ENCODE peak calls at places on chromosomes 16 and 17, in nine cellular contexts. One of them, this sample, is unnamed.
A peak's percentile ranks its signal among the peaks of the same experiment; 100 is the strongest.

GRCh38 chr17:164536-165235 is 16.8 kb downstream of the DOC2B start:
- DNase-seq in heart right ventricle: no peak
- DNase-seq in fibroblast of lung: peak; percentile 36
- DNase-seq in adrenal gland: peak; percentile 74
- DNase-seq in heart left ventricle: no peak
- DNase-seq in fibroblast of the aortic adventitia: peak; percentile 33
- DNase-seq in IMR-90: peak; percentile 43
- DNase-seq in breast epithelium: no peak
- DNase-seq in skeletal muscle cell: no peak
- DNase-seq in this sample: peak; percentile 26

GRCh38 chr16:30980959-30981358 is 4.0 kb upstream of the HSD3B7 start:
- DNase-seq in adrenal gland: no peak
- DNase-seq in heart left ventricle: no peak
- DNase-seq in heart right ventricle: no peak
- DNase-seq in fibroblast of lung: no peak
- DNase-seq in IMR-90: no peak
- DNase-seq in skeletal muscle cell: no peak
- DNase-seq in fibroblast of the aortic adventitia: no peak
- DNase-seq in breast epithelium: no peak
- DNase-seq in this sample: no peak

GRCh38 chr16:58843675-58844074 is 109.6 kb upstream of the GOT2 start:
- DNase-seq in skeletal muscle cell: peak; percentile 7
- DNase-seq in fibroblast of the aortic adventitia: peak; percentile 9
- DNase-seq in fibroblast of lung: peak; percentile 33
- DNase-seq in adrenal gland: no peak
- DNase-seq in breast epithelium: no peak
- DNase-seq in IMR-90: peak; percentile 24
- DNase-seq in heart right ventricle: no peak
- DNase-seq in heart left ventricle: no peak
- DNase-seq in this sample: no peak

GRCh38 chr16:27389272-27389961 is 12.6 kb upstream of the IL21R start:
- DNase-seq in heart right ventricle: no peak
- DNase-seq in fibroblast of lung: peak; percentile 16
- DNase-seq in fibroblast of the aortic adventitia: no peak
- DNase-seq in IMR-90: peak; percentile 30
- DNase-seq in heart left ventricle: no peak
- DNase-seq in breast epithelium: no peak
- DNase-seq in skeletal muscle cell: no peak
- DNase-seq in adrenal gland: no peak
- DNase-seq in this sample: no peak

GRCh38 chr17:17043668-17044226 is 1.5 kb downstream of the MPRIP start:
- DNase-seq in heart left ventricle: no peak
- DNase-seq in fibroblast of the aortic adventitia: peak; percentile 28
- DNase-seq in adrenal gland: peak; percentile 27
- DNase-seq in breast epithelium: peak; percentile 47
- DNase-seq in heart right ventricle: no peak
- DNase-seq in fibroblast of lung: no peak
- DNase-seq in skeletal muscle cell: no peak
- DNase-seq in IMR-90: peak; percentile 13
- DNase-seq in this sample: peak; percentile 73

GRCh38 chr17:18070861-18071340 is 16.8 kb upstream of the DRG2 start:
- DNase-seq in heart left ventricle: no peak
- DNase-seq in IMR-90: peak; percentile 61
- DNase-seq in fibroblast of the aortic adventitia: peak; percentile 38
- DNase-seq in breast epithelium: no peak
- DNase-seq in adrenal gland: no peak
- DNase-seq in fibroblast of lung: peak; percentile 64
- DNase-seq in skeletal muscle cell: no peak
- DNase-seq in heart right ventricle: no peak
- DNase-seq in this sample: peak; percentile 43

GRCh38 chr17:2948721-2949468 is 114.5 kb downstream of the OR1D5 start:
- DNase-seq in fibroblast of lung: no peak
- DNase-seq in breast epithelium: peak; percentile 19
- DNase-seq in fibroblast of the aortic adventitia: no peak
- DNase-seq in heart right ventricle: no peak
- DNase-seq in IMR-90: no peak
- DNase-seq in heart left ventricle: no peak
- DNase-seq in adrenal gland: no peak
- DNase-seq in skeletal muscle cell: no peak
- DNase-seq in this sample: no peak

GRCh38 chr17:71741836-71742235 is 379.0 kb upstream of the SOX9 start:
- DNase-seq in fibroblast of lung: peak; percentile 47
- DNase-seq in adrenal gland: no peak
- DNase-seq in heart left ventricle: no peak
- DNase-seq in breast epithelium: no peak
- DNase-seq in skeletal muscle cell: no peak
- DNase-seq in fibroblast of the aortic adventitia: no peak
- DNase-seq in heart right ventricle: no peak
- DNase-seq in IMR-90: no peak
- DNase-seq in this sample: no peak

GRCh38 chr17:80257716-80258213 is 2.9 kb upstream of the RNF213 start:
- DNase-seq in heart right ventricle: no peak
- DNase-seq in adrenal gland: no peak
- DNase-seq in fibroblast of lung: no peak
- DNase-seq in breast epithelium: no peak
- DNase-seq in heart left ventricle: no peak
- DNase-seq in fibroblast of the aortic adventitia: no peak
- DNase-seq in IMR-90: no peak
- DNase-seq in skeletal muscle cell: no peak
- DNase-seq in this sample: no peak

GRCh38 chr16:70772493-70772892 is 28.5 kb downstream of the VAC14 start:
- DNase-seq in adrenal gland: no peak
- DNase-seq in breast epithelium: no peak
- DNase-seq in heart right ventricle: no peak
- DNase-seq in skeletal muscle cell: no peak
- DNase-seq in IMR-90: peak; percentile 44
- DNase-seq in fibroblast of the aortic adventitia: peak; percentile 53
- DNase-seq in fibroblast of lung: peak; percentile 50
- DNase-seq in heart left ventricle: no peak
- DNase-seq in this sample: no peak

GRCh38 chr17:50467855-50468119 is 893 bp downstream of the CHAD start:
- DNase-seq in breast epithelium: no peak
- DNase-seq in heart right ventricle: no peak
- DNase-seq in adrenal gland: no peak
- DNase-seq in IMR-90: no peak
- DNase-seq in fibroblast of lung: no peak
- DNase-seq in fibroblast of the aortic adventitia: no peak
- DNase-seq in skeletal muscle cell: no peak
- DNase-seq in heart left ventricle: no peak
- DNase-seq in this sample: no peak

GRCh38 chr16:16021646-16021987 is 72.2 kb downstream of the ABCC1 start:
- DNase-seq in adrenal gland: no peak
- DNase-seq in heart left ventricle: no peak
- DNase-seq in IMR-90: no peak
- DNase-seq in fibroblast of lung: no peak
- DNase-seq in fibroblast of the aortic adventitia: no peak
- DNase-seq in breast epithelium: no peak
- DNase-seq in skeletal muscle cell: no peak
- DNase-seq in heart right ventricle: no peak
- DNase-seq in this sample: no peak
- H3K4me3 ChIP-seq in adrenal gland: no peak overlapping the region
- H3K4me3 ChIP-seq in heart left ventricle: no peak overlapping the region
- H3K4me3 ChIP-seq in IMR-90: no peak overlapping the region
- H3K4me3 ChIP-seq in fibroblast of lung: no peak overlapping the region
- H3K4me3 ChIP-seq in fibroblast of the aortic adventitia: no peak overlapping the region
- H3K4me3 ChIP-seq in breast epithelium: no peak overlapping the region
- H3K4me3 ChIP-seq in skeletal muscle cell: no peak overlapping the region
- H3K4me3 ChIP-seq in heart right ventricle: no peak overlapping the region
- H3K4me3 ChIP-seq in this sample: no peak overlapping the region

GRCh38 chr17:61408151-61409041 is 8.8 kb downstream of the TBX2 start:
- DNase-seq in adrenal gland: no peak
- DNase-seq in fibroblast of the aortic adventitia: no peak
- DNase-seq in fibroblast of lung: no peak
- DNase-seq in skeletal muscle cell: no peak
- DNase-seq in heart left ventricle: peak; percentile 28
- DNase-seq in breast epithelium: peak; percentile 50
- DNase-seq in heart right ventricle: no peak
- DNase-seq in IMR-90: peak; percentile 55
- DNase-seq in this sample: no peak

GRCh38 chr17:61411114-61411943 is 11.7 kb downstream of the TBX2 start:
- DNase-seq in breast epithelium: peak; percentile 68
- DNase-seq in heart left ventricle: peak; percentile 72
- DNase-seq in fibroblast of lung: peak; percentile 77
- DNase-seq in IMR-90: peak; percentile 74
- DNase-seq in adrenal gland: peak; percentile 51
- DNase-seq in heart right ventricle: peak; percentile 70
- DNase-seq in fibroblast of the aortic adventitia: peak; percentile 44
- DNase-seq in skeletal muscle cell: no peak
- DNase-seq in this sample: peak; percentile 64

GRCh38 chr17:61409301-61410099 is 9.9 kb downstream of the TBX2 start:
- DNase-seq in heart left ventricle: peak; percentile 49
- DNase-seq in skeletal muscle cell: no peak
- DNase-seq in breast epithelium: peak; percentile 59
- DNase-seq in adrenal gland: peak; percentile 73
- DNase-seq in IMR-90: peak; percentile 78
- DNase-seq in fibroblast of lung: peak; percentile 70
- DNase-seq in heart right ventricle: peak; percentile 74
- DNase-seq in fibroblast of the aortic adventitia: peak; percentile 73
- DNase-seq in this sample: peak; percentile 56

GRCh38 chr17:61410555-61411089 is 11.0 kb downstream of the TBX2 start:
- DNase-seq in breast epithelium: peak; percentile 81
- DNase-seq in heart left ventricle: peak; percentile 81
- DNase-seq in adrenal gland: peak; percentile 54
- DNase-seq in heart right ventricle: peak; percentile 87
- DNase-seq in fibroblast of lung: peak; percentile 76
- DNase-seq in skeletal muscle cell: no peak
- DNase-seq in IMR-90: peak; percentile 86
- DNase-seq in fibroblast of the aortic adventitia: peak; percentile 53
- DNase-seq in this sample: peak; percentile 62

DNA sequence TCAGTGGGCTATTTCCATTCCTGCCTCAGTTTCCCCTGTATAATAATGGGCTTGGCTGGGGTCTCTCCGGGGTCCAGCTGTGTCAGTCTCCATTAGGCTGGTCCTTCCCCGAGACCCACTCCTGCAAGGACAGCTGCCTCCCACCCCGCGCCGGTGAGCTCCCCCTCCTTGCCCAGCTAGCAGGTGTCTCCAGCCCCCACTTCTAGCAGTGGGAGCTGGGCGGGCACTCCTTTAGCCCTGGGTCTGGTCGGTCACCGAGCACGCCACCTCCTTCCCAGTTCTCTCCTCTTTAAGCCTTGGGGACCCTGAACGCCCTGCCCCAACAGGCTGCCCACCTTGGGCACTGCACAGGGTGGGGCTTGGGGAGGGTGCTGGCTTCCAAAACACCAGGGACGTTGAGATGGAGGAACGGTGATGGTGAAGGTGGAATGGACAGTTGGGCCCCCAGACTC is 10.5 kb downstream of the TBX2 start:
- DNase-seq in heart left ventricle: peak; percentile 33
- DNase-seq in fibroblast of the aortic adventitia: no peak
- DNase-seq in breast epithelium: peak; percentile 49
- DNase-seq in fibroblast of lung: no peak
- DNase-seq in IMR-90: no peak
- DNase-seq in heart right ventricle: no peak
- DNase-seq in adrenal gland: no peak
- DNase-seq in skeletal muscle cell: no peak
- DNase-seq in this sample: no peak
- H3K4me3 ChIP-seq in heart left ventricle: peak overlapping the region; percentile 84
- H3K4me3 ChIP-seq in fibroblast of the aortic adventitia: no peak overlapping the region
- H3K4me3 ChIP-seq in breast epithelium: peak overlapping the region; percentile 69
- H3K4me3 ChIP-seq in fibroblast of lung: peak overlapping the region; percentile 81
- H3K4me3 ChIP-seq in IMR-90: peak overlapping the region; percentile 27
- H3K4me3 ChIP-seq in heart right ventricle: peak overlapping the region; percentile 73
- H3K4me3 ChIP-seq in adrenal gland: no peak overlapping the region
- H3K4me3 ChIP-seq in skeletal muscle cell: no peak overlapping the region
- H3K4me3 ChIP-seq in this sample: no peak overlapping the region

DNA sequence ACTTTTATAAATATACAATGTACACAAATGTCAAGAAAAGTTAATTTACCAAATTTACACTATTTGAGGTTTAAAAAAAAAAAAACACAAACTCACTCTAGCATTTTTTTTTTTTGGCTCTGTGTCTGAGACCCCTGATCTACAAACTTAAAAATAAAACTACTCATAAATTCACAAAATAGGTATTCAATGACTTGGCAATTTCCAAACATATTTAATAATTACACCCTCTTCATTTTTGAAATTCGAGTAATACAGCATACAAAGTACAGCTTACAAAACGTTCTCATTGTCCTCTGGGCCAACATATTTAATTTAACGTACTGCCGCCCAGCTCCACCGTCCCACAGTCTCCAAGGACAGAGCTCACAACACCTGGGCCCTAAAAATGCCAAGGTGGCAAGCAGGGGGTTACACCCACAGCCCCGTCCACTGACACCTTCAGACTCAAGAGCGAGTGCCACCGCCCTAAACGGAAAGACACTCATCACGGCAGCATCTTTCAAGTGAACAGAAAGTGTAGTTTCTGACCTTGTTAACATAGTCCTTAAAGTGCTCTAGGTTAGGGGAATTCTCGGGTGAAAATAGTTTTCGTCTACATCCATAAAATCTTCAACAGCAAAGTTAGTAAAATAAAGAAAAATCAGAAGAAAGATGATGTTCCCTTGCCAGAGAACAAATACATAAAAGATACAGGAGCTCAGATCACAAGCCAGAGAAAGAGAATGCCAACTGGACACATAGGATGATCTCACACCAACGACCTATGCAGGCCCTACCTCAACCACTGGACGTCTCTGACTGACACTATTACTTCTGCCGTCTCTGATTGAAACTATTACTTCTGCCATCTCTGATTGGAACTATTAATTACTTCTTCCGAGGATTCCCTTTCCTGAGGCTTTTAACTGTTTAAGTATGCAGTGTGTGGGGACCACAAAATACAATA is 4.2 kb downstream of the ADCY9 start:
- DNase-seq in skeletal muscle cell: no peak
- DNase-seq in heart left ventricle: no peak
- DNase-seq in fibroblast of lung: peak; percentile 23
- DNase-seq in IMR-90: peak; percentile 55
- DNase-seq in heart right ventricle: no peak
- DNase-seq in fibroblast of the aortic adventitia: peak; percentile 53
- DNase-seq in adrenal gland: no peak
- DNase-seq in breast epithelium: no peak
- DNase-seq in this sample: peak; percentile 47
- H3K4me3 ChIP-seq in skeletal muscle cell: peak overlapping the region; percentile 44
- H3K4me3 ChIP-seq in heart left ventricle: peak overlapping the region; percentile 77
- H3K4me3 ChIP-seq in fibroblast of lung: peak overlapping the region; percentile 63
- H3K4me3 ChIP-seq in IMR-90: peak overlapping the region; percentile 47
- H3K4me3 ChIP-seq in heart right ventricle: peak overlapping the region; percentile 74
- H3K4me3 ChIP-seq in fibroblast of the aortic adventitia: peak overlapping the region; percentile 79
- H3K4me3 ChIP-seq in adrenal gland: no peak overlapping the region
- H3K4me3 ChIP-seq in breast epithelium: peak overlapping the region; percentile 93
- H3K4me3 ChIP-seq in this sample: peak overlapping the region; percentile 69

DNA sequence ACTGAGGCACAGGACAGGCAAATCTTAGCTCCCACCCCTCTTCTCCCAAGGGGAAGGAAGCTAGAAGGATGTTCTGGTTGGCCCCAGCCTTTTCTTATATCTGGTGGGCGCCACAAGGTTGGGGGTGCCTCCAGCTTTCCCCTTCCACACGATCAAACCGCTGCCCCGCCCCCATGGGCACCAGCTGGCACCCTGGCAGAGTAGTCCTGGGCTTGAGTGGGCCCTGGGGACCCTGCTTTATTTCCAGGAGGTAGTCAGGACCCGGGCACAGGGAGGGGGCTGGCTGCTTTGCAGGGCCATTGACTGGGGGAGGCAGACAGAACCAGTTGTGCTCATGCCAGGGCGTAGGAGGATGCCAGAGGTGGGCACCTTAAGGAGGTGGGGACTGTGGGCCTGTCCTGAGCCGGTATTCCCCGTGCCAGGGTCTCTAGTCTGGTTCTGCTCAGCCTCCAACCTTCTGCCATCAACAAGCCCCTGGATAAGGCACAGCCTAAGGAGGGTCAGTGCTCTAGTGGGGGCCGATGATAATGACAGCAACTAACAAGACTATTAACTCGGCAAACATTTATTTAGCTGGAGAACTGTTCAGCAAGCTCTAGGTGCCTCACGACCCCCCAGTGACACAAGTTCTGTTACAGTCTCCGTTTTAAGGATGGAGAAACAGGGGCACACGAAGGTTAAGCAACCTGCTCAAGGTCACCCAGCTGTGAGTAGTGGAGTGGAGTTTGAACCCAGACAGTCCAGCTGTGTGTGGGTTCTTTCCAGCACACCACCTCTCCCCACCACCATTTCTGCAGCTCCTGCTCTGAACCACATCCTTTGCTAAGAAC is 7.6 kb upstream of the PPP1R1B start:
- DNase-seq in skeletal muscle cell: no peak
- DNase-seq in heart right ventricle: no peak
- DNase-seq in heart left ventricle: no peak
- DNase-seq in fibroblast of lung: no peak
- DNase-seq in IMR-90: no peak
- DNase-seq in adrenal gland: no peak
- DNase-seq in fibroblast of the aortic adventitia: no peak
- DNase-seq in breast epithelium: no peak
- DNase-seq in this sample: no peak
- H3K4me3 ChIP-seq in skeletal muscle cell: no peak overlapping the region
- H3K4me3 ChIP-seq in heart right ventricle: no peak overlapping the region
- H3K4me3 ChIP-seq in heart left ventricle: peak overlapping the region; percentile 66
- H3K4me3 ChIP-seq in fibroblast of lung: no peak overlapping the region
- H3K4me3 ChIP-seq in IMR-90: no peak overlapping the region
- H3K4me3 ChIP-seq in adrenal gland: no peak overlapping the region
- H3K4me3 ChIP-seq in fibroblast of the aortic adventitia: no peak overlapping the region
- H3K4me3 ChIP-seq in breast epithelium: no peak overlapping the region
- H3K4me3 ChIP-seq in this sample: no peak overlapping the region